ENCODE peak calls at places on chromosomes 12 and 14, in eight cellular contexts. I, F, L, G, U, R, Y and M are unnamed samples.

GRCh38 chr12:25328082-25328712 is 77.5 kb upstream of the KRAS start:
- DNase-seq in I (peak; percentile 26), F (no peak), L (no peak), G (no peak), U (no peak), R (no peak), Y (peak; percentile 75), M (no peak)

GRCh38 chr12:753401-754237 is 1.2 kb downstream of the WNK1 start:
- DNase-seq in I (no peak), F (peak; percentile 79), L (peak; percentile 73), G (no peak), U (no peak), R (no peak), Y (peak; percentile 11), M (no peak)

GRCh38 chr12:79012616-79013015 is 148.0 kb downstream of the SYT1 start:
- DNase-seq in I (no peak), F (no peak), L (no peak), G (no peak), U (no peak), R (no peak), Y (no peak), M (no peak)

GRCh38 chr12:22409071-22409951 is 74.8 kb upstream of the ST8SIA1 start:
- DNase-seq in I (peak; percentile 62), F (no peak), L (no peak), G (no peak), U (no peak), R (no peak), Y (no peak), M (no peak)

GRCh38 chr14:42624980-42625761 is 1018.5 kb downstream of the LRFN5 start:
- DNase-seq in I (no peak), F (no peak), L (no peak), G (no peak), U (no peak), R (no peak), Y (no peak), M (no peak)

GRCh38 chr14:21191809-21192446 is 36.1 kb upstream of the OR5AU1 start:
- DNase-seq in I (no peak), F (peak; percentile 79), L (peak; percentile 88), G (peak; percentile 58), U (peak; percentile 29), R (peak; percentile 77), Y (peak; percentile 31), M (peak; percentile 6)

GRCh38 chr14:93994919-93995682 is 2.0 kb upstream of the CCDC197 start:
- DNase-seq in I (peak; percentile 34), F (no peak), L (no peak), G (no peak), U (peak; percentile 60), R (no peak), Y (peak; percentile 86), M (peak; percentile 36)

GRCh38 chr12:107912421-107913004 is 138.0 kb downstream of the ASCL4 start:
- DNase-seq in I (no peak), F (peak; percentile 55), L (peak; percentile 82), G (peak; percentile 33), U (peak; percentile 25), R (peak; percentile 53), Y (peak; percentile 25), M (no peak)

GRCh38 chr12:47576256-47576655 is 129.6 kb downstream of the RPAP3 start:
- DNase-seq in I (no peak), F (peak; percentile 84), L (peak; percentile 22), G (no peak), U (no peak), R (peak; percentile 77), Y (no peak), M (no peak)

GRCh38 chr12:6915023-6915788 is 826 bp downstream of the ENO2 start:
- DNase-seq in I (no peak), F (peak; percentile 69), L (peak; percentile 57), G (no peak), U (no peak), R (no peak), Y (no peak), M (no peak)

GRCh38 chr12:68884251-68884650 is 48.7 kb downstream of the CPM start:
- DNase-seq in I (no peak), F (no peak), L (no peak), G (no peak), U (no peak), R (no peak), Y (no peak), M (no peak)

GRCh38 chr12:54306925-54307731 is 6.3 kb upstream of the NFE2 start:
- DNase-seq in I (no peak), F (no peak), L (no peak), G (no peak), U (no peak), R (no peak), Y (peak; percentile 57), M (no peak)

GRCh38 chr14:104451474-104451873 is 128.1 kb upstream of the C14orf180 start:
- DNase-seq in I (no peak), F (no peak), L (no peak), G (no peak), U (no peak), R (no peak), Y (no peak), M (no peak)

GRCh38 chr14:30227436-30227835 is 299.8 kb upstream of the PRKD1 start:
- DNase-seq in I (no peak), F (no peak), L (no peak), G (no peak), U (no peak), R (no peak), Y (peak; percentile 62), M (no peak)

GRCh38 chr12:119372540-119372939 is 38.0 kb downstream of the CCDC60 start:
- DNase-seq in I (no peak), F (no peak), L (no peak), G (no peak), U (no peak), R (no peak), Y (no peak), M (no peak)

GRCh38 chr12:49389092-49389703 is 21.9 kb downstream of the SPATS2 start:
- DNase-seq in I (no peak), F (peak; percentile 1), L (peak; percentile 82), G (peak; percentile 68), U (no peak), R (no peak), Y (no peak), M (no peak)

GRCh38 chr14:48086516-48086915 is 411.1 kb upstream of the MDGA2 start:
- DNase-seq in I (no peak), F (no peak), L (no peak), G (no peak), U (no peak), R (no peak), Y (no peak), M (no peak)

GRCh38 chr14:96091149-96091693 is 52.1 kb downstream of the C14orf132 start:
- DNase-seq in I (no peak), F (no peak), L (no peak), G (no peak), U (no peak), R (peak; percentile 47), Y (no peak), M (peak; percentile 19)

GRCh38 chr12:92933606-92934005 is 4.5 kb upstream of the EEA1 start:
- DNase-seq in I (no peak), F (no peak), L (no peak), G (no peak), U (no peak), R (no peak), Y (no peak), M (no peak)

GRCh38 chr12:81692008-81692407 is 67.1 kb downstream of the PPFIA2 start:
- DNase-seq in I (no peak), F (no peak), L (no peak), G (no peak), U (no peak), R (no peak), Y (no peak), M (no peak)

GRCh38 chr14:67837011-67837624 is 17.5 kb downstream of the RAD51B start:
- DNase-seq in I (peak; percentile 82), F (peak; percentile 32), L (no peak), G (peak; percentile 15), U (no peak), R (peak; percentile 37), Y (peak; percentile 87), M (no peak)

GRCh38 chr12:68800294-68800693 is 7.7 kb upstream of the MDM2 start:
- DNase-seq in I (no peak), F (no peak), L (no peak), G (no peak), U (no peak), R (no peak), Y (no peak), M (no peak)

GRCh38 chr12:67415473-67415872 is 146.3 kb downstream of the CAND1 start:
- DNase-seq in I (no peak), F (peak; percentile 32), L (no peak), G (no peak), U (no peak), R (peak; percentile 11), Y (peak; percentile 64), M (peak; percentile 4)

GRCh38 chr14:55129086-55129427 is at the start of gene LGALS3:
- DNase-seq in I (no peak), F (peak; percentile 37), L (peak; percentile 31), G (no peak), U (no peak), R (no peak), Y (peak; percentile 53), M (no peak)

GRCh38 chr12:124535066-124535740 is 32.2 kb downstream of the NCOR2 start:
- DNase-seq in I (no peak), F (no peak), L (no peak), G (no peak), U (no peak), R (no peak), Y (no peak), M (no peak)

GRCh38 chr12:90936230-90937005 is 18.6 kb downstream of the CCER1 start:
- DNase-seq in I (no peak), F (no peak), L (no peak), G (no peak), U (no peak), R (no peak), Y (no peak), M (no peak)

GRCh38 chr12:31323466-31324115 is 2.4 kb downstream of the SINHCAF start:
- DNase-seq in I (no peak), F (peak; percentile 85), L (no peak), G (no peak), U (no peak), R (peak; percentile 62), Y (no peak), M (no peak)

GRCh38 chr12:106871477-106871876 is 84.2 kb upstream of the TMEM263 start:
- DNase-seq in I (no peak), F (no peak), L (no peak), G (no peak), U (no peak), R (no peak), Y (peak; percentile 64), M (no peak)

GRCh38 chr12:63208956-63209355 is 58.0 kb upstream of the AVPR1A start:
- DNase-seq in I (peak; percentile 0), F (no peak), L (no peak), G (no peak), U (no peak), R (no peak), Y (no peak), M (no peak)

GRCh38 chr14:92244805-92245204 is 78.2 kb upstream of the SLC24A4 start:
- DNase-seq in I (no peak), F (no peak), L (no peak), G (no peak), U (no peak), R (no peak), Y (no peak), M (no peak)

GRCh38 chr12:114701553-114701952 is 17.6 kb upstream of the TBX3 start:
- DNase-seq in I (no peak), F (no peak), L (no peak), G (no peak), U (no peak), R (no peak), Y (no peak), M (no peak)

GRCh38 chr12:26460361-26460760 is 265.0 kb downstream of the SSPN start:
- DNase-seq in I (no peak), F (no peak), L (no peak), G (no peak), U (no peak), R (no peak), Y (no peak), M (no peak)

GRCh38 chr14:95121911-95122696 is 35.2 kb downstream of the DICER1 start:
- DNase-seq in I (no peak), F (no peak), L (no peak), G (no peak), U (no peak), R (no peak), Y (no peak), M (no peak)

GRCh38 chr12:129928643-129929042 is 24.8 kb upstream of the TMEM132D start:
- DNase-seq in I (no peak), F (no peak), L (no peak), G (no peak), U (no peak), R (no peak), Y (no peak), M (no peak)